ENCODE peak calls at places on chromosomes 12 and 14, in ten cellular contexts. A is tibial artery; W is endodermal cell; U is H9; O is pancreas; M is thyroid gland; V is WERI-Rb-1; H is cardiac muscle cell; L is CD8-positive, alpha-beta T cell; G is A549. B is an unnamed sample. For H3K9me3, the result is how much of the 10 kb centered on the place peaks cover.

GRCh38 chr12:58051378-58051777 is 110.0 kb downstream of the ATP23 start:
- DNase-seq in A (no peak), W (no peak), U (no peak), O (no peak), M (no peak), V (no peak), H (no peak), L (no peak), G (no peak), B (no peak)

GRCh38 chr12:89962648-89963047 is 254.0 kb upstream of the ATP2B1 start:
- DNase-seq in A (no peak), W (no peak), U (no peak), O (no peak), M (no peak), V (no peak), H (no peak), L (no peak), G (no peak), B (no peak)

GRCh38 chr12:6374028-6374780 is 1.2 kb downstream of the SCNN1A start:
- DNase-seq in A (peak), W (peak), U (no peak), O (no peak), M (peak), V (no peak), H (no peak), L (no peak), G (no peak), B (no peak)

GRCh38 chr14:21915814-21916213 is 242.2 kb upstream of the OR4E1 start:
- DNase-seq in A (no peak), W (no peak), U (no peak), O (peak), M (peak), V (no peak), H (peak), L (no peak), G (no peak), B (no peak)

GRCh38 chr14:55356913-55357312 is 54.7 kb downstream of the ATG14 start:
- DNase-seq in A (no peak), W (no peak), U (no peak), O (no peak), M (no peak), V (no peak), H (no peak), L (no peak), G (no peak), B (no peak)

GRCh38 chr14:50854521-50854920 is 17.3 kb upstream of the ABHD12B start:
- DNase-seq in A (no peak), W (no peak), U (no peak), O (no peak), M (no peak), V (no peak), H (no peak), L (no peak), G (no peak), B (no peak)

GRCh38 chr12:80622271-80622670 is 85.2 kb upstream of the MYF6 start:
- DNase-seq in A (no peak), W (no peak), U (no peak), O (no peak), M (no peak), V (no peak), H (no peak), L (no peak), G (no peak), B (no peak)

GRCh38 chr14:69612014-69612758 is 790 bp downstream of the SUSD6 start:
- DNase-seq in A (no peak), W (peak), U (no peak), O (peak), M (peak), V (no peak), H (peak), L (peak), G (peak), B (no peak)

GRCh38 chr12:113186033-113186365 is 478 bp downstream of the RITA1 start:
- DNase-seq in A (no peak), W (no peak), U (no peak), O (no peak), M (no peak), V (no peak), H (peak), L (no peak), G (no peak), B (no peak)

GRCh38 chr12:56001446-56002100 is 4.5 kb downstream of the SUOX start:
- DNase-seq in A (no peak), W (no peak), U (no peak), O (no peak), M (no peak), V (no peak), H (no peak), L (no peak), G (no peak), B (no peak)

GRCh38 chr12:90951418-90952110 is 3.4 kb downstream of the CCER1 start:
- DNase-seq in A (no peak), W (no peak), U (no peak), O (no peak), M (no peak), V (no peak), H (no peak), L (no peak), G (no peak), B (no peak)

GRCh38 chr12:5309654-5310053 is 122.3 kb upstream of the NTF3 start:
- DNase-seq in A (no peak), W (no peak), U (no peak), O (no peak), M (peak), V (no peak), H (no peak), L (no peak), G (no peak), B (no peak)

GRCh38 chr14:57748279-57748678 is 117.6 kb downstream of the SLC35F4 start:
- DNase-seq in A (no peak), W (no peak), U (no peak), O (no peak), M (no peak), V (no peak), H (no peak), L (no peak), G (no peak), B (no peak)

GRCh38 chr14:30227871-30228270 is 300.2 kb upstream of the PRKD1 start:
- DNase-seq in A (peak), W (no peak), U (no peak), O (no peak), M (peak), V (no peak), H (peak), L (no peak), G (no peak), B (no peak)

GRCh38 chr14:36942522-36943245 is 229.7 kb downstream of the SLC25A21 start:
- DNase-seq in A (no peak), W (no peak), U (no peak), O (no peak), M (no peak), V (no peak), H (no peak), L (no peak), G (no peak), B (no peak)
- TF ChIP-seq CTCF in A (no peak), W (no peak), U (no peak), O (no peak), M (no peak), V (no peak), H (no peak), L (no peak), G (no peak), B (no peak)

DNA sequence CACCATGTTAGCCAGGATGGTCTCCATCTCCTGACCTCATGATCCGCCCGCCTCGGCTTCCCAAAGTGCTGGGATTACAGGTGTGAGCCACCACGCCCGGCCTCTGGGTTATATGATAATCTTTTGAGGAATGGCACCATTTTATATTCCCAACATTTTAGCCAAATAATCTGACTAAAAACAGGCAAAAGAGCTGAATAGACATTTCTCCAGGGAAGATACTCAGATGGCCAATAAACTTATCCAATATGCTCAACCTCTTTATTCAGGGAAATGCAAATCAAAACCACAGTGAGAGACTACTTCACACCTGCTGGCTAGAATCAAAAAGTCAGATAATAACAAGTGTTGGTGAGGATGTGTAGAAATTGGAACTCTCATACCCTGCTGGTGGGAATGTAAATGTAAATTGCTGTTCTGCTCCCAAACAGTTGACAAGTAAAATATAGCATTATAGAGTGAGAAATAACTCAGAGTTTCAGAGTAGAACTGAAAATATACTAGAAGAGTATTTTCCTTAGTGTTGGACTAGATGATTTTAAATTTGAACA is 80.0 kb downstream of the RCOR1 start:
- DNase-seq in A (no peak), W (no peak), U (no peak), O (no peak), M (no peak), V (no peak), H (no peak), L (no peak), G (no peak), B (no peak)
- H3K9me3 ChIP-seq in A (under half), W (under half), U (under half), O (under half), M (under half), V (under half), H (under half), L (under half), G (under half), B (under half)

DNA sequence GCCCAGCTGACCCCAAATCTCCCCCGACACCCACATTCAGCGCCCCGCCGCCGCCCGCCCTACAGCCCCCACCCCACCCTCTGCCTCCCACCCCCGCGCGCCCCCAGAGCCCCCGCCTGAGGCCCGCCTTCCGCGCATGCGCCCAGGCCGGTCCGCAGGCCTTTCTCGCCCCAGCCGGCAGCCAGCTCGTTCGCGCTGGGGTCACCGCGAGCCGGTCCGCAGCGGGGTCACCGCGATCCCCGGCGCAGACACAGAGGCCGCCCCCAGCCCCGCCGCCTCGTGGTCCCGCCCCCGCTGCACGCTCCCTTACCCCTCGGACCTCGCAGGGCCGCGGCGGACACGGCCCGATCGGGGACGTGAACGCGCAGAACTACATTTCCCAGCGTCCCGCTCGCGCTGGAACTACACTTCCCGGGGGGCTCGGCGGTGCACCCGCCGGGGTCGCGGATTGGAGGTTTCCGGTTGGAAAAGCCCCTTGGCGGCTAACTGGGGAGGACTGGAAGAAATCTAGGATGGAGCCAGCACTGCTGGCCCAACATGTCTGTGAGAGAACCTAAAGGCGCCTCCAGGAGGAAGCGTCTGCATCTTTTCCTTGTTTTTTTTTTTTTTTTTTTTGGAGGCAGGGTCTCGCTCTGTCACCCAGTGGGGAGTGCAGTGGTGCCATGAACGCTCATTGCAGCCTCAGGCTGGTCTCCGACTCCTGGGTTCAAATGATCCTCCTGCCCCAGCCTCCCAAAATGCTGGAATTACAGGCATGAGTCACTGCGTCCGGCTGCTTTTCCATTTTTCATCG is at the start of gene ZNF605:
- DNase-seq in A (peak), W (peak), U (peak), O (peak), M (peak), V (peak), H (peak), L (peak), G (peak), B (peak)
- TF ChIP-seq CTCF in A (no peak), W (peak), U (no peak), O (no peak), M (no peak), V (no peak), H (no peak), L (no peak), G (no peak), B (no peak)

GRCh38 chr12:121751034-121751433 is 38.5 kb downstream of the TMEM120B start:
- DNase-seq in A (no peak), W (no peak), U (no peak), O (no peak), M (no peak), V (no peak), H (no peak), L (no peak), G (no peak), B (no peak)

GRCh38 chr12:121755591-121755990 is 37.9 kb downstream of the RHOF start:
- DNase-seq in A (no peak), W (no peak), U (no peak), O (no peak), M (no peak), V (no peak), H (no peak), L (no peak), G (no peak), B (no peak)

GRCh38 chr12:121751716-121752351 is 39.3 kb downstream of the TMEM120B start:
- DNase-seq in A (no peak), W (no peak), U (no peak), O (no peak), M (no peak), V (no peak), H (no peak), L (no peak), G (no peak), B (no peak)

GRCh38 chr12:121753844-121754264 is 39.6 kb downstream of the RHOF start:
- DNase-seq in A (peak), W (no peak), U (no peak), O (peak), M (peak), V (no peak), H (no peak), L (no peak), G (no peak), B (no peak)

GRCh38 chr12:121754836-121755235 is 38.7 kb downstream of the RHOF start:
- DNase-seq in A (no peak), W (no peak), U (no peak), O (no peak), M (no peak), V (no peak), H (no peak), L (no peak), G (no peak), B (no peak)
- H3K9me3 ChIP-seq in A (under half), W (under half), U (under half), O (under half), M (under half), V (under half), H (under half), L (under half), G (under half), B (under half)

GRCh38 chr14:52352546-52352945 is 38.4 kb downstream of the PTGER2 start:
- DNase-seq in A (no peak), W (no peak), U (no peak), O (no peak), M (no peak), V (no peak), H (no peak), L (no peak), G (no peak), B (no peak)

GRCh38 chr14:52356025-52356424 is 41.9 kb downstream of the PTGER2 start:
- DNase-seq in A (no peak), W (no peak), U (no peak), O (no peak), M (no peak), V (no peak), H (no peak), L (no peak), G (no peak), B (no peak)

GRCh38 chr14:52355526-52355925 is 41.4 kb downstream of the PTGER2 start:
- DNase-seq in A (no peak), W (no peak), U (no peak), O (no peak), M (no peak), V (no peak), H (no peak), L (no peak), G (no peak), B (no peak)

GRCh38 chr14:52355016-52355430 is 40.9 kb downstream of the PTGER2 start:
- DNase-seq in A (no peak), W (no peak), U (no peak), O (no peak), M (no peak), V (no peak), H (peak), L (no peak), G (no peak), B (no peak)

DNA sequence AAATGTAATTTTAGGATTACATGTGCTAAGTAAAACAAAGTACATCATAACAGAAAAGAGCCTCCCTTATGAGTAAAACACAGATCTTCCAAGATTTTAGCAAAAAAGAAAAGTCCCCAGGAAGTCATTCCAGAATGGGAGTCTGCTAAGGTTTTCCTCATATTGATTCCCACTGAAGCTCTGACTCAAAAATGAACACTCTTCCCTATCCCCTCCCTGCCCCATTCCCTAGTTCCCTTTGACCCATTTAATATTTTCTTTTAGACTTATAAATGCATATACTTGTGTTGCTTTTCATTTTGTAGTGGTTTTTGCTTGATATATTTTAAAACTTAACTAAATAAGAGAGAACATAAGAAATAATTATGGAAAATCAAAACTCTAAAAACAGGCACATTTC is 40.1 kb downstream of the PTGER2 start:
- DNase-seq in A (no peak), W (no peak), U (no peak), O (no peak), M (no peak), V (no peak), H (no peak), L (no peak), G (no peak), B (no peak)
- TF ChIP-seq CTCF in A (no peak), W (no peak), U (no peak), O (no peak), M (no peak), V (no peak), H (no peak), L (no peak), G (no peak), B (no peak)

DNA sequence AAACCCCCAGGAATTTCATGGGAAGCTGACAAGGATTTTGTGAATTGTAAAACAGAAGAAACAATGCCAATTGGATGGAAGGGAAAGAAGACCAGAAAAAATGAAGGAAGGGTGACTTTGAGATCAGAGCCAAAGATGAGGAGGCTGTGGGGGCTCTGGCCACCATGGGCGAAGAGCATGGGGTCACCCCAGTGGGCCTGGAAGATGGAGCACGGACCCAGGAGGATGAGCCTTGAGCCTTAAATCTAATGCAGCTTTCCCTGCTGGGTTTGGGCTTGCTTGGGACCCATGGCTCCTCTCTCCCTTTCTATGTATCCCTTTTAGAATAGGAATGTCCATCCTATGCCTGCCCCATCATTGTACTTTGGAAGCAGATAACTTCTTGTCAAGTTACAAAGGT is 322.2 kb downstream of the TMEM121 start:
- DNase-seq in A (no peak), W (no peak), U (no peak), O (no peak), M (no peak), V (no peak), H (no peak), L (no peak), G (no peak), B (no peak)
- H3K9me3 ChIP-seq in A (under half), W (under half), U (half or more), O (under half), M (under half), V (under half), H (under half), L (under half), G (under half), B (under half)

DNA sequence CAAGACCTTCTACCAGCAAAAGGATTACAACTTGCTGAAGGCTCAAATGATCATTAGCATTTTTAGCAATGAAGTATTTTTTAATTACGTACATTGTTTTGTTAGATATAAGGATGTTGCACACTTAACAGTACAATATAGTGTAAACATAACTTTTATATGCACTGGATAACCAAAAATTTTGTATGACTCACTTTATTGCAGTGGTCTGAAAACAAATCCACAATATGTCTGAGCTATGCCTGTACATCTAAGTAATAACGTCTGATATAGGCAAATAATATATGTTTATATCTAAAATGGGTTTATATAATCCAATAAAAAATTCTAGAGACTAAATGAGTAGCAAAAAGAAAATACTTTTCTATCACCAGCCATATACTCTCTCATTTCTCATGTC is 10.6 kb downstream of the ANKS1B start:
- DNase-seq in A (no peak), W (no peak), U (no peak), O (no peak), M (no peak), V (no peak), H (no peak), L (no peak), G (no peak), B (no peak)
- TF ChIP-seq CTCF in A (no peak), W (no peak), U (no peak), O (no peak), M (no peak), V (no peak), H (no peak), L (no peak), G (no peak), B (no peak)

GRCh38 chr12:133061954-133062353 is 18.8 kb upstream of the ZNF140 start:
- DNase-seq in A (no peak), W (no peak), U (no peak), O (no peak), M (no peak), V (no peak), H (no peak), L (no peak), G (no peak), B (no peak)

GRCh38 chr12:133057446-133057845 is 20.1 kb downstream of the ZNF84 start:
- DNase-seq in A (no peak), W (no peak), U (no peak), O (no peak), M (no peak), V (no peak), H (no peak), L (no peak), G (no peak), B (no peak)

GRCh38 chr12:133063556-133063955 is 17.2 kb upstream of the ZNF140 start:
- DNase-seq in A (no peak), W (no peak), U (no peak), O (no peak), M (no peak), V (no peak), H (no peak), L (no peak), G (no peak), B (no peak)

GRCh38 chr12:133058203-133059125 is 21.2 kb downstream of the ZNF84 start:
- DNase-seq in A (no peak), W (no peak), U (no peak), O (no peak), M (no peak), V (no peak), H (no peak), L (no peak), G (no peak), B (no peak)
- H3K9me3 ChIP-seq in A (half or more), W (half or more), U (half or more), O (under half), M (under half), V (half or more), H (under half), L (half or more), G (half or more), B (half or more)

GRCh38 chr12:94925729-94926128 is 77.8 kb downstream of the NDUFA12 start:
- DNase-seq in A (no peak), W (no peak), U (no peak), O (no peak), M (no peak), V (no peak), H (no peak), L (no peak), G (no peak), B (no peak)
- TF ChIP-seq CTCF in A (no peak), W (no peak), U (no peak), O (no peak), M (no peak), V (no peak), H (no peak), L (no peak), G (no peak), B (no peak)

GRCh38 chr14:85798852-85799251 is 268.9 kb downstream of the FLRT2 start:
- DNase-seq in A (no peak), W (no peak), U (no peak), O (no peak), M (no peak), V (no peak), H (no peak), L (no peak), G (no peak), B (no peak)
- H3K9me3 ChIP-seq in A (under half), W (under half), U (under half), O (under half), M (under half), V (under half), H (under half), L (under half), G (under half), B (under half)